ENCODE peak calls at places on chromosomes 5 and 9, in eight cellular contexts. X, B, R, G, M, N, I and V are unnamed samples.

GRCh38 chr5:33650911-33651310 is 210.1 kb downstream of the TARS1 start:
- DNase-seq in X (no peak), B (no peak), R (no peak), G (no peak), M (no peak), N (no peak), I (peak), V (no peak)

GRCh38 chr5:41284938-41285337 is 71.6 kb upstream of the C6 start:
- DNase-seq in X (no peak), B (no peak), R (no peak), G (no peak), M (no peak), N (no peak), I (no peak), V (no peak)

GRCh38 chr9:132993511-132993939 is 15.0 kb downstream of the GFI1B start:
- DNase-seq in X (no peak), B (no peak), R (no peak), G (no peak), M (no peak), N (no peak), I (no peak), V (no peak)

GRCh38 chr5:59790399-59791130 is 103.0 kb downstream of the PDE4D start:
- DNase-seq in X (no peak), B (no peak), R (no peak), G (no peak), M (no peak), N (no peak), I (peak), V (no peak)

GRCh38 chr5:81105261-81105877 is 127.8 kb upstream of the CKMT2 start:
- DNase-seq in X (no peak), B (no peak), R (no peak), G (no peak), M (no peak), N (no peak), I (no peak), V (no peak)

GRCh38 chr9:70143394-70144130 is 99.9 kb downstream of the MAMDC2 start:
- DNase-seq in X (no peak), B (no peak), R (no peak), G (no peak), M (no peak), N (no peak), I (no peak), V (no peak)

GRCh38 chr5:131355972-131356528 is 92.2 kb downstream of the CDC42SE2 start:
- DNase-seq in X (no peak), B (no peak), R (no peak), G (no peak), M (no peak), N (no peak), I (no peak), V (no peak)

GRCh38 chr9:5642170-5642569 is 13.3 kb downstream of the RIC1 start:
- DNase-seq in X (no peak), B (no peak), R (no peak), G (no peak), M (no peak), N (no peak), I (no peak), V (no peak)

GRCh38 chr5:15326932-15327331 is 173.0 kb upstream of the FBXL7 start:
- DNase-seq in X (no peak), B (no peak), R (no peak), G (no peak), M (no peak), N (no peak), I (peak), V (no peak)

GRCh38 chr9:132238026-132238972 is 76.4 kb downstream of the NTNG2 start:
- DNase-seq in X (no peak), B (no peak), R (no peak), G (no peak), M (no peak), N (no peak), I (no peak), V (no peak)

GRCh38 chr9:134942421-134943119 is 24.9 kb upstream of the FCN1 start:
- DNase-seq in X (no peak), B (no peak), R (no peak), G (no peak), M (no peak), N (no peak), I (no peak), V (no peak)

GRCh38 chr5:176780071-176780850 is 30.1 kb upstream of the UNC5A start:
- DNase-seq in X (no peak), B (no peak), R (no peak), G (no peak), M (no peak), N (no peak), I (no peak), V (no peak)

GRCh38 chr5:6235726-6236125 is 142.6 kb downstream of the MED10 start:
- DNase-seq in X (no peak), B (no peak), R (no peak), G (no peak), M (peak), N (no peak), I (no peak), V (no peak)

GRCh38 chr5:7869474-7870136 is 657 bp downstream of the MTRR start:
- DNase-seq in X (no peak), B (peak), R (no peak), G (no peak), M (no peak), N (no peak), I (peak), V (no peak)

GRCh38 chr5:155485344-155485743 is 471.8 kb downstream of the KIF4B start:
- DNase-seq in X (no peak), B (no peak), R (no peak), G (no peak), M (no peak), N (no peak), I (peak), V (peak)

GRCh38 chr5:88509403-88509802 is 240.8 kb upstream of the TMEM161B start:
- DNase-seq in X (no peak), B (peak), R (no peak), G (no peak), M (no peak), N (no peak), I (no peak), V (peak)

GRCh38 chr5:132687995-132688394 is 14.2 kb downstream of the IL4 start:
- DNase-seq in X (peak), B (no peak), R (no peak), G (no peak), M (no peak), N (no peak), I (no peak), V (no peak)

GRCh38 chr5:109410389-109411174 is 808 bp upstream of the PJA2 start:
- DNase-seq in X (peak), B (peak), R (peak), G (peak), M (peak), N (peak), I (peak), V (peak)

GRCh38 chr9:21331676-21332402 is 3.4 kb downstream of the KLHL9 start:
- DNase-seq in X (no peak), B (no peak), R (no peak), G (no peak), M (no peak), N (no peak), I (peak), V (no peak)

GRCh38 chr5:63553069-63553468 is 409.2 kb downstream of the HTR1A start:
- DNase-seq in X (no peak), B (no peak), R (no peak), G (no peak), M (no peak), N (no peak), I (peak), V (no peak)